ENCODE peak calls at places on chromosomes 13 and 19, in four cellular contexts. V is A549, J is K562, F is GM12878. I is an unnamed sample.

GRCh38 chr13:67383358-67383757 is 153.2 kb upstream of the PCDH9 start:
- DNase-seq in V (no peak), F (no peak), J (no peak), I (peak)

GRCh38 chr13:59086147-59086546 is 1077.6 kb downstream of the DIAPH3 start:
- DNase-seq in J (no peak), V (no peak), F (no peak), I (no peak)

GRCh38 chr13:95948646-95949045 is 104.6 kb downstream of the UGGT2 start:
- DNase-seq in F (no peak), V (no peak), J (no peak), I (no peak)

GRCh38 chr13:104286566-104287290 is 1220.5 kb upstream of the SLC10A2 start:
- DNase-seq in J (no peak), V (no peak), F (no peak), I (no peak)

GRCh38 chr19:54415208-54415900 is at the start of gene TTYH1:
- DNase-seq in V (no peak), J (peak), F (no peak), I (no peak)

GRCh38 chr13:106587787-106588186 is 19.9 kb upstream of the ARGLU1 start:
- DNase-seq in J (no peak), F (no peak), V (no peak), I (peak)

GRCh38 chr19:19278315-19278714 is 5.2 kb upstream of the TM6SF2 start:
- DNase-seq in V (no peak), J (no peak), F (no peak), I (no peak)

GRCh38 chr19:49499030-49499670 is 2.9 kb downstream of the RPS11 start:
- DNase-seq in J (peak), F (no peak), V (no peak), I (no peak)

GRCh38 chr13:52085416-52085815 is 43.5 kb downstream of the NEK5 start:
- DNase-seq in V (no peak), J (no peak), F (no peak), I (no peak)

GRCh38 chr13:101390461-101390860 is 25.8 kb downstream of the NALCN start:
- DNase-seq in F (no peak), J (no peak), V (no peak), I (no peak)

DNA sequence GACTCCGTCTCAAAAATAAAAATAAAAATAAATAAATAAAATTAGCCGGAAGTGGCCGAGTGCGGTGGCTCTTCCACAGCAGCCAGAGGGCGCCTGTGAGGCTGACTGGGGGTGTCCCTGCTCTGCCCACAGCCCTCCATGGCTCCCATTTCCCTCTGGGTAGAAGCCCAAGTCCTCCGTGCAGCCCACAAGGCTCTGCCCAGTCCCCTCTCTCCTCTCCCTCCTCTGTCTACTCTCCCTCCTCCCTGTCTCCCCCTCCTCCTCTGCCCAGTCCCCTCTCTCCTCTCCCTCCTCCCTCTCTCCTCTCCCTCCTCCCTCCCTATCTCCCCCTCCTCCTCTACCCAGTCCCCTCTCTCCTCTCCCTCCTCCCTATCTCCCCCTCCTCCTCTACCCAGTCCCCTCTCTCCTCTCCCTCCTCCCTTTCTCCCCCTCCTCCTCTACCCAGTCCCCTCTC is 20.4 kb downstream of the MISP start:
- DNase-seq in F (no peak), J (peak), V (no peak), I (peak)
- TF ChIP-seq JUNB in F (no peak), J (no peak), V (no peak), I (no peak)

DNA sequence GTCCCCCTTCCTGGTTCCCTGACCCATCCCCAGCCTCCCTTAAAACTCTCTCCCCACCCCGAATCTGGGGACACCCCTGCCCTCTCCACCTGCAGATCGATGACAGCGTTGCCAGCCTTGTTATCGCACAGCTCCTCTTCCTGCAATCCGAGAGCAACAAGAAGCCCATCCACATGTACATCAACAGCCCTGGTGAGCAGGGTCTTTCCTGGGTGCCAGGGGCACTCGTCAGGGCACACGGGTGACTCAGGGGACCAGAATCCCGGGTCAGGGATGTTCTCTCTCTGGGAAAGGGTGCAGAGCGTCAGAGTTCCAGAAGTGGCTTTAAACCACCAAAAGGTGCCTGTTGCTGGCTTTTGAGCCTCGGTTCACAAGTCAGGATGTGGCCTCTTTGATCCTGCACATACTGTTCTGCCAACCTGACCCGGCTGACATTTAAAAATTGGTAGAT is 1.0 kb downstream of the CLPP start:
- DNase-seq in F (no peak), J (no peak), V (no peak), I (no peak)
- TF ChIP-seq USF2 in F (no peak), J (no peak), V (no peak), I (no peak)

DNA sequence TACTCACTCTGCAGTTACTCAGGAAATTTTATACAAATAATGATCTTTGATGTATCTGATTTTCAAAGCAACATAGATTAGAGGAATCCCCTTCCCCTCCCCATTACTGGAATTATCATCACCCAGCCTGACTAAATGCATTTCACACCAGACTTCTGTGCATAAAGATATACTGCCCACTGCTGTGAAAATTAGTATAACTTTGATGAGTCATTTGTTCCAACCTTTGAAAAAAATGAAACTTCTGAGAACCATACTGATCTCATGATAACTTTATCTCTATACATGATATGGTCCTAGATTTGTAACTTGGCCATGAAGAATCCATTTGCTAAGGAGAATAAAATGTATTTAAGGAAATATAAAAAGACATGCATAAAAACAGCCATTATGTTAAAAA is 63.9 kb downstream of the GPC6 start:
- DNase-seq in V (no peak), J (no peak), F (no peak), I (no peak)
- TF ChIP-seq JUNB in V (no peak), J (no peak), F (no peak), I (no peak)

GRCh38 chr19:31979362-31979761 is 366.0 kb upstream of the ZNF507 start:
- DNase-seq in J (no peak), F (no peak), V (no peak), I (no peak)

GRCh38 chr19:31974941-31975340 is 370.5 kb upstream of the ZNF507 start:
- DNase-seq in V (no peak), F (no peak), J (no peak), I (no peak)

GRCh38 chr19:31974290-31974689 is 371.1 kb upstream of the ZNF507 start:
- DNase-seq in F (no peak), V (no peak), J (no peak), I (no peak)

GRCh38 chr19:31976775-31977536 is 368.5 kb upstream of the ZNF507 start:
- DNase-seq in F (no peak), J (no peak), V (no peak), I (no peak)

DNA sequence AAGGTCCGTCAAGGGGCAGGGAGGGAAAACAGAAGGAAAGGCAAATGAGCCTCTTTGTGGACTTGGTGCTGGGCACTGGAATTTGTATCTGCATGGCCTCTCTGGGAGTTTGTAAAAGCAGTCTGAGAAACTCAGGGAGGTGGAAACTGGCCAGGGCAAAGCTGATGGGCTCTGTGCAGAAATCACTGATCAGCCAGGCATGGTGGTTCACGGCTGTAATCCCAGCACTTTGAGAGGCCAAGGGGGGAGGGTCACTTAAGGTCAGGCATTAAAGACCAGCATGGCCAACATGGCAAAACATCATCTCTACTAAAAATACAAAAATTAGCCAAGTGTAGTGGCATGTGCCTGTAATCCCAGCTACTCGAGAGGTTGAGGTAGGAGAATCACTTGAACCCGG is 369.9 kb upstream of the ZNF507 start:
- DNase-seq in V (no peak), F (no peak), J (no peak), I (no peak)
- TF ChIP-seq USF2 in V (no peak), F (no peak), J (no peak), I (no peak)

GRCh38 chr19:41694831-41695635 is 7.0 kb upstream of the CEACAM7 start:
- DNase-seq in V (no peak), J (no peak), F (no peak), I (no peak)
- TF ChIP-seq JUNB in V (no peak), J (no peak), F (no peak), I (no peak)